ENCODE peak calls at places on chromosome 20, in five cellular contexts. K is activated T-cell treated with anti-CD3 and anti-CD28 coated beads, Interleukin-2, amount 50 U/mL, for 72 hours; S is D341Med; F is heart right ventricle; Y is DMS153. E is an unnamed sample.

GRCh38 chr20:11111191-11111590 is 437.4 kb upstream of the JAG1 start:
- DNase-seq in K (no peak), S (no peak), F (no peak), Y (no peak), E (no peak)

GRCh38 chr20:14729390-14729789 is 392.0 kb upstream of the FLRT3 start:
- DNase-seq in K (no peak), S (no peak), F (no peak), Y (peak), E (no peak)

GRCh38 chr20:51042064-51042463 is 19.2 kb upstream of the KCNG1 start:
- DNase-seq in K (no peak), S (no peak), F (no peak), Y (no peak), E (no peak)

GRCh38 chr20:4959582-4959981 is 41.7 kb downstream of the SLC23A2 start:
- DNase-seq in K (no peak), S (no peak), F (no peak), Y (no peak), E (no peak)

GRCh38 chr20:54474046-54474445 is 1.3 kb upstream of the DOK5 start:
- DNase-seq in K (no peak), S (no peak), F (no peak), Y (no peak), E (no peak)

GRCh38 chr20:38523697-38524096 is 51.1 kb downstream of the RALGAPB start:
- DNase-seq in K (no peak), S (no peak), F (no peak), Y (no peak), E (no peak)

GRCh38 chr20:675453-676314 is at the start of gene SCRT2:
- DNase-seq in K (peak), S (peak), F (peak), Y (no peak), E (no peak)

GRCh38 chr20:64257107-64257757 is 1.7 kb downstream of the PCMTD2 start:
- DNase-seq in K (no peak), S (no peak), F (no peak), Y (no peak), E (no peak)

GRCh38 chr20:23047001-23047737 is 2.3 kb downstream of the THBD start:
- DNase-seq in K (no peak), S (no peak), F (no peak), Y (no peak), E (no peak)

GRCh38 chr20:43911066-43911465 is 3.6 kb upstream of the TOX2 start:
- DNase-seq in K (no peak), S (no peak), F (no peak), Y (no peak), E (no peak)

E was measured in coronary artery.